ENCODE peak calls at places on chromosomes 3 and 15, in four cellular contexts. One of them, this sample, is unnamed.

GRCh38 chr15:91942676-91943417 is 89.3 kb downstream of the SLCO3A1 start:
- DNase-seq in K562: no peak
- DNase-seq in A549: peak; percentile 84
- DNase-seq in GM12878: no peak
- DNase-seq in this sample: peak; percentile 27

GRCh38 chr3:4681301-4681700 is 188.2 kb downstream of the ITPR1 start:
- DNase-seq in GM12878: no peak
- DNase-seq in A549: no peak
- DNase-seq in K562: no peak
- DNase-seq in this sample: no peak

GRCh38 chr15:95761742-95762141 is 568.8 kb upstream of the NR2F2 start:
- DNase-seq in K562: no peak
- DNase-seq in A549: no peak
- DNase-seq in GM12878: no peak
- DNase-seq in this sample: no peak

GRCh38 chr3:81531846-81532245 is 229.6 kb downstream of the GBE1 start:
- DNase-seq in A549: no peak
- DNase-seq in K562: no peak
- DNase-seq in GM12878: no peak
- DNase-seq in this sample: no peak

GRCh38 chr15:67845974-67846373 is 6.1 kb upstream of the RNU6-1 start:
- DNase-seq in GM12878: no peak
- DNase-seq in K562: no peak
- DNase-seq in A549: no peak
- DNase-seq in this sample: no peak

GRCh38 chr15:96345560-96346389 is 15.3 kb downstream of the NR2F2 start:
- DNase-seq in K562: no peak
- DNase-seq in A549: peak; percentile 80
- DNase-seq in GM12878: no peak
- DNase-seq in this sample: peak; percentile 47

GRCh38 chr3:103052236-103052830 is 617.5 kb downstream of the ZPLD1 start:
- DNase-seq in GM12878: no peak
- DNase-seq in A549: peak; percentile 38
- DNase-seq in K562: no peak
- DNase-seq in this sample: no peak

GRCh38 chr3:101077361-101078011 is 84.3 kb upstream of the ABI3BP start:
- DNase-seq in GM12878: no peak
- DNase-seq in K562: no peak
- DNase-seq in A549: peak; percentile 73
- DNase-seq in this sample: no peak

GRCh38 chr15:74387988-74388955 is 20.8 kb upstream of the CYP11A1 start:
- DNase-seq in K562: no peak
- DNase-seq in GM12878: no peak
- DNase-seq in A549: no peak
- DNase-seq in this sample: peak; percentile 43

GRCh38 chr15:63752075-63752684 is 81.6 kb downstream of the HERC1 start:
- DNase-seq in GM12878: peak; percentile 23
- DNase-seq in A549: peak; percentile 76
- DNase-seq in K562: peak; percentile 72
- DNase-seq in this sample: peak; percentile 61

GRCh38 chr15:22979069-22979698 is 984 bp downstream of the CYFIP1 start:
- DNase-seq in K562: peak; percentile 69
- DNase-seq in A549: peak; percentile 73
- DNase-seq in GM12878: no peak
- DNase-seq in this sample: peak; percentile 36

GRCh38 chr3:57130426-57131209 is 34.5 kb downstream of the IL17RD start:
- DNase-seq in K562: no peak
- DNase-seq in A549: no peak
- DNase-seq in GM12878: no peak
- DNase-seq in this sample: no peak

GRCh38 chr15:52408823-52409222 is 113.2 kb upstream of the MYO5C start:
- DNase-seq in GM12878: no peak
- DNase-seq in A549: peak; percentile 13
- DNase-seq in K562: no peak
- DNase-seq in this sample: peak; percentile 6

GRCh38 chr15:98561169-98561941 is 87.0 kb upstream of the IGF1R start:
- DNase-seq in K562: no peak
- DNase-seq in GM12878: no peak
- DNase-seq in A549: no peak
- DNase-seq in this sample: no peak

GRCh38 chr3:150733373-150733935 is 29.5 kb downstream of the SIAH2 start:
- DNase-seq in A549: no peak
- DNase-seq in GM12878: no peak
- DNase-seq in K562: peak; percentile 97
- DNase-seq in this sample: peak; percentile 61

GRCh38 chr3:46405301-46406079 is 1.4 kb downstream of the CCR5AS start:
- DNase-seq in K562: no peak
- DNase-seq in A549: no peak
- DNase-seq in GM12878: no peak
- DNase-seq in this sample: no peak

GRCh38 chr3:188706176-188706575 is 465.6 kb upstream of the TPRG1 start:
- DNase-seq in GM12878: no peak
- DNase-seq in A549: no peak
- DNase-seq in K562: no peak
- DNase-seq in this sample: no peak

GRCh38 chr3:196655496-196655895 is 16.0 kb downstream of the NRROS start:
- DNase-seq in GM12878: no peak
- DNase-seq in K562: no peak
- DNase-seq in A549: no peak
- DNase-seq in this sample: no peak

GRCh38 chr3:31932990-31933389 is 48.1 kb downstream of the OSBPL10 start:
- DNase-seq in GM12878: no peak
- DNase-seq in K562: no peak
- DNase-seq in A549: no peak
- DNase-seq in this sample: no peak

GRCh38 chr3:149151843-149152242 is 22.4 kb downstream of the HPS3 start:
- DNase-seq in A549: no peak
- DNase-seq in K562: peak; percentile 85
- DNase-seq in GM12878: no peak
- DNase-seq in this sample: no peak

GRCh38 chr3:149142647-149143046 is 13.2 kb downstream of the HPS3 start:
- DNase-seq in A549: no peak
- DNase-seq in GM12878: no peak
- DNase-seq in K562: no peak
- DNase-seq in this sample: no peak

GRCh38 chr3:149145361-149145760 is 15.9 kb downstream of the HPS3 start:
- DNase-seq in GM12878: no peak
- DNase-seq in A549: no peak
- DNase-seq in K562: no peak
- DNase-seq in this sample: no peak

GRCh38 chr3:149150436-149150835 is 21.0 kb downstream of the HPS3 start:
- DNase-seq in K562: no peak
- DNase-seq in A549: no peak
- DNase-seq in GM12878: no peak
- DNase-seq in this sample: no peak

DNA sequence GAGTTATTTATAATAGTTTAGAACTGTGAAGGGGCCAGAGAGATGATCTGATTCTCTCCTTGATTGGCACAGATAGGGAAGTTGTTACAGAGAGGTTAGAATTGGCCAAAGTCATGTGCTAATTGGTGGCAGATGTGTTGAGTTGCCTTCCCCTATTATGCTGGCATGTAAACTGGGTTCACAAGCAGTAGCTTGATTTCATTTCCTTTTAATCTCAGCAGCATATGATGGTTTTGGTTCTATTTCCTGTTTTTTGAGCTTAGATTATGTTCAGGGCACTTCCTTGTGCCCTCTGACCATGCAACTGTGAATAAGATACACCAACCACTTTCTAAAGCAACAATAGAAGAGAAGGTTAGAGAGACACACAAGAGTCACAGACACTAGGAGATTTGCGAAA is 16.5 kb downstream of the HPS3 start:
- DNase-seq in A549: no peak
- DNase-seq in GM12878: no peak
- DNase-seq in K562: no peak
- DNase-seq in this sample: no peak
- TF ChIP-seq CHD4 in A549: no peak
- TF ChIP-seq CHD4 in GM12878: no peak
- TF ChIP-seq CHD4 in K562: no peak
- TF ChIP-seq CHD4 in this sample: no peak

GRCh38 chr3:24545917-24546316 is 51.3 kb upstream of the THRB start:
- DNase-seq in GM12878: no peak
- DNase-seq in A549: no peak
- DNase-seq in K562: no peak
- DNase-seq in this sample: peak; percentile 31

GRCh38 chr3:24550588-24550987 is 55.9 kb upstream of the THRB start:
- DNase-seq in GM12878: no peak
- DNase-seq in K562: no peak
- DNase-seq in A549: peak; percentile 3
- DNase-seq in this sample: no peak

GRCh38 chr3:24551626-24552025 is 57.0 kb upstream of the THRB start:
- DNase-seq in GM12878: no peak
- DNase-seq in A549: no peak
- DNase-seq in K562: no peak
- DNase-seq in this sample: no peak

GRCh38 chr3:24548278-24548677 is 53.6 kb upstream of the THRB start:
- DNase-seq in GM12878: no peak
- DNase-seq in A549: no peak
- DNase-seq in K562: no peak
- DNase-seq in this sample: no peak
- TF ChIP-seq CHD4 in GM12878: no peak
- TF ChIP-seq CHD4 in A549: no peak
- TF ChIP-seq CHD4 in K562: no peak
- TF ChIP-seq CHD4 in this sample: no peak

GRCh38 chr3:127170794-127171193 is 22.1 kb upstream of the PRR23E start:
- DNase-seq in K562: no peak
- DNase-seq in GM12878: no peak
- DNase-seq in A549: peak; percentile 4
- DNase-seq in this sample: no peak

GRCh38 chr3:127167315-127168043 is 25.5 kb upstream of the PRR23E start:
- DNase-seq in K562: no peak
- DNase-seq in A549: no peak
- DNase-seq in GM12878: no peak
- DNase-seq in this sample: no peak

GRCh38 chr3:127166501-127167065 is 26.3 kb upstream of the PRR23E start:
- DNase-seq in A549: no peak
- DNase-seq in K562: no peak
- DNase-seq in GM12878: no peak
- DNase-seq in this sample: no peak

GRCh38 chr3:127171320-127171719 is 21.6 kb upstream of the PRR23E start:
- DNase-seq in K562: no peak
- DNase-seq in A549: no peak
- DNase-seq in GM12878: no peak
- DNase-seq in this sample: no peak

GRCh38 chr3:127168271-127168670 is 24.7 kb upstream of the PRR23E start:
- DNase-seq in GM12878: no peak
- DNase-seq in A549: no peak
- DNase-seq in K562: no peak
- DNase-seq in this sample: no peak
- TF ChIP-seq CHD4 in GM12878: no peak
- TF ChIP-seq CHD4 in A549: no peak
- TF ChIP-seq CHD4 in K562: no peak
- TF ChIP-seq CHD4 in this sample: no peak

DNA sequence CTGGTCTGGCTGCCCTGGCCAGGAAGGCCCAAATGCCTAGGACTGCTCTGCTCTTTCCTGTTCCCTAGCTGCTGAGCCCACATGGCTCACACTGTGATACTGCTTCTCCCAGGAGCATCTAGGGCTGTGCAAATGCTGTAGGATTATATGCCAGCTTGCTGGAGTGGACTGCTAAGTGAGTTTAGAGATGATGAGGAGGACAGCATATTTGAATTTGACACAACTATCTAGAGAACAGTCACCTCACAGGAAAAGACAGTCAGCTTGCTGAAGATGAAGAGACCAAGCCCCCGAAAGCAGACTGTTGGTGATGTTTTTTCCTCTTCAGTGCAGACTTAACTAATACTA is 39.2 kb downstream of the CLEC3B start:
- DNase-seq in GM12878: no peak
- DNase-seq in A549: no peak
- DNase-seq in K562: no peak
- DNase-seq in this sample: no peak
- TF ChIP-seq CHD4 in GM12878: no peak
- TF ChIP-seq CHD4 in A549: no peak
- TF ChIP-seq CHD4 in K562: peak; percentile 40
- TF ChIP-seq CHD4 in this sample: no peak

DNA sequence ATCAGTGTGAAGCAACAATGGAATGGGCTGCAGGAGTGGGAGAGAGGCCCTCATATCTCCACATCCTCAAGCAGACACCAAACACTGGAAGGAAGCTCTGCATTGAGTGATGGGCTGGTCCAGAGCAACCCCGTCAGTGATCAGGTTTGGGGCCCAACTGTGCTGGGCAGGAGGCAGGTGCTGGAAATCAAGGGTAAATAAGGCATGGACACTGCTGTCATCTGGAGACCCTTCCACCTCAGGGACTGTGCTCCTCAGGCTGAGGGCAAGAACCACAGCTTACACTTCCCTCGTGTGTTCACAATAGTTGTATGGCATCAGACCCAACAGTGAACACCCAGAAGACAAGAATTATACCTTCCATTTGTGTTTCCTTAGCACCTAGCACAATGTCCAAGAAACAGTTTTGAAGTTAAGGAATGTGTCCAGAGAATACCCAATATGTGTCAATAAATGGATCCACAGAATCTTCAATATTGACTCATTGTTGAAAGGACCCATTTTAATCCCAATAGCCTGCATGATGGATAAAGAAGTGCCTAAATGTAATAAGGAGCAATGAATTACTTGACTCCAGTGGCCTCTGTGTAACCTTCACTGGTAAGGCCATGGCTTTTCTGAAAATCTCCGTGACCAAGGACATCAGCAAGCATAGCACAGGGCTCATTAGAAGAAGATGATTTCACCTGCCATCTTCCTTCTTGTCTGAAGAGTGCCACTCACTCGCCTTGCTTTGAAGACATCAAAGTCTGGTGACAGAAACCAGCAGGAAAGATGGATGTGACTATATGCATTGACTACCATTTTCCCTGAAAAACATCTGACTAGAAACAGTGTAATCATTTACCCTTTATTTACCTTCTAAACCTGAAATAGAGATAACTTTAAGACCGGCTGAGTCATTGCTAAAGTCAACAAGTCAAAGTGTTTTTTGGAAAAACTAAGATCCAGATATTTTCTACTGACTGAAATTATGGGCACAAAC is 7.0 kb upstream of the AHSG start:
- DNase-seq in GM12878: no peak
- DNase-seq in A549: peak; percentile 29
- DNase-seq in K562: no peak
- DNase-seq in this sample: peak; percentile 87
- TF ChIP-seq CHD4 in GM12878: no peak
- TF ChIP-seq CHD4 in A549: no peak
- TF ChIP-seq CHD4 in K562: no peak
- TF ChIP-seq CHD4 in this sample: no peak

GRCh38 chr15:47688573-47689086 is 28.7 kb upstream of the SEMA6D start:
- DNase-seq in K562: no peak
- DNase-seq in A549: no peak
- DNase-seq in GM12878: no peak
- DNase-seq in this sample: no peak
- TF ChIP-seq CHD4 in K562: no peak
- TF ChIP-seq CHD4 in A549: no peak
- TF ChIP-seq CHD4 in GM12878: no peak
- TF ChIP-seq CHD4 in this sample: no peak

This sample was measured in HepG2.